ENCODE peak calls at places on chromosome 10, in ten cellular contexts. One of them, this sample, is unnamed.

GRCh38 chr10:97701438-97702064 is 12.0 kb upstream of the MARVELD1 start:
- DNase-seq in left ventricle myocardium inferior: no peak
- DNase-seq in breast epithelium: no peak
- DNase-seq in lower leg skin: no peak
- DNase-seq in AG04449: no peak
- DNase-seq in aorta: no peak
- DNase-seq in gastrocnemius medialis: no peak
- DNase-seq in prostate gland: peak
- DNase-seq in CD4-positive, alpha-beta memory T cell: peak
- DNase-seq in GM12865: peak
- DNase-seq in this sample: no peak

GRCh38 chr10:73859441-73860049 is 14.8 kb downstream of the CAMK2G start:
- DNase-seq in left ventricle myocardium inferior: no peak
- DNase-seq in breast epithelium: no peak
- DNase-seq in lower leg skin: no peak
- DNase-seq in AG04449: no peak
- DNase-seq in aorta: no peak
- DNase-seq in gastrocnemius medialis: no peak
- DNase-seq in prostate gland: no peak
- DNase-seq in CD4-positive, alpha-beta memory T cell: peak
- DNase-seq in GM12865: peak
- DNase-seq in this sample: no peak

GRCh38 chr10:42767906-42768305 is 14.7 kb upstream of the BMS1 start:
- DNase-seq in left ventricle myocardium inferior: no peak
- DNase-seq in breast epithelium: no peak
- DNase-seq in lower leg skin: peak
- DNase-seq in AG04449: no peak
- DNase-seq in aorta: no peak
- DNase-seq in gastrocnemius medialis: no peak
- DNase-seq in prostate gland: no peak
- DNase-seq in CD4-positive, alpha-beta memory T cell: no peak
- DNase-seq in GM12865: no peak
- DNase-seq in this sample: no peak

GRCh38 chr10:10804998-10805737 is 212.5 kb upstream of the CELF2 start:
- DNase-seq in left ventricle myocardium inferior: no peak
- DNase-seq in breast epithelium: no peak
- DNase-seq in lower leg skin: no peak
- DNase-seq in AG04449: no peak
- DNase-seq in aorta: no peak
- DNase-seq in gastrocnemius medialis: no peak
- DNase-seq in prostate gland: no peak
- DNase-seq in CD4-positive, alpha-beta memory T cell: no peak
- DNase-seq in GM12865: peak
- DNase-seq in this sample: no peak

GRCh38 chr10:112754001-112754411 is 196.0 kb upstream of the TCF7L2 start:
- DNase-seq in left ventricle myocardium inferior: no peak
- DNase-seq in breast epithelium: no peak
- DNase-seq in lower leg skin: no peak
- DNase-seq in AG04449: no peak
- DNase-seq in aorta: no peak
- DNase-seq in gastrocnemius medialis: no peak
- DNase-seq in prostate gland: no peak
- DNase-seq in CD4-positive, alpha-beta memory T cell: no peak
- DNase-seq in GM12865: no peak
- DNase-seq in this sample: no peak

GRCh38 chr10:46245381-46245900 is 41.4 kb upstream of the ANTXRL start:
- DNase-seq in left ventricle myocardium inferior: no peak
- DNase-seq in breast epithelium: peak
- DNase-seq in lower leg skin: peak
- DNase-seq in AG04449: no peak
- DNase-seq in aorta: no peak
- DNase-seq in gastrocnemius medialis: no peak
- DNase-seq in prostate gland: no peak
- DNase-seq in CD4-positive, alpha-beta memory T cell: no peak
- DNase-seq in GM12865: no peak
- DNase-seq in this sample: no peak

GRCh38 chr10:71150811-71151210 is 61.6 kb upstream of the UNC5B start:
- DNase-seq in left ventricle myocardium inferior: no peak
- DNase-seq in breast epithelium: no peak
- DNase-seq in lower leg skin: no peak
- DNase-seq in AG04449: no peak
- DNase-seq in aorta: no peak
- DNase-seq in gastrocnemius medialis: no peak
- DNase-seq in prostate gland: no peak
- DNase-seq in CD4-positive, alpha-beta memory T cell: no peak
- DNase-seq in GM12865: no peak
- DNase-seq in this sample: no peak

GRCh38 chr10:12538596-12538995 is 189.2 kb downstream of the CAMK1D start:
- DNase-seq in left ventricle myocardium inferior: no peak
- DNase-seq in breast epithelium: no peak
- DNase-seq in lower leg skin: peak
- DNase-seq in AG04449: no peak
- DNase-seq in aorta: no peak
- DNase-seq in gastrocnemius medialis: no peak
- DNase-seq in prostate gland: no peak
- DNase-seq in CD4-positive, alpha-beta memory T cell: no peak
- DNase-seq in GM12865: no peak
- DNase-seq in this sample: no peak

GRCh38 chr10:27699778-27700177 is 45.8 kb downstream of the MKX start:
- DNase-seq in left ventricle myocardium inferior: no peak
- DNase-seq in breast epithelium: no peak
- DNase-seq in lower leg skin: no peak
- DNase-seq in AG04449: no peak
- DNase-seq in aorta: no peak
- DNase-seq in gastrocnemius medialis: no peak
- DNase-seq in prostate gland: no peak
- DNase-seq in CD4-positive, alpha-beta memory T cell: no peak
- DNase-seq in GM12865: no peak
- DNase-seq in this sample: peak

GRCh38 chr10:132146941-132147915 is 39.5 kb upstream of the DPYSL4 start:
- DNase-seq in left ventricle myocardium inferior: peak
- DNase-seq in breast epithelium: no peak
- DNase-seq in lower leg skin: no peak
- DNase-seq in AG04449: no peak
- DNase-seq in aorta: peak
- DNase-seq in gastrocnemius medialis: no peak
- DNase-seq in prostate gland: no peak
- DNase-seq in CD4-positive, alpha-beta memory T cell: no peak
- DNase-seq in GM12865: no peak
- DNase-seq in this sample: no peak

DNA sequence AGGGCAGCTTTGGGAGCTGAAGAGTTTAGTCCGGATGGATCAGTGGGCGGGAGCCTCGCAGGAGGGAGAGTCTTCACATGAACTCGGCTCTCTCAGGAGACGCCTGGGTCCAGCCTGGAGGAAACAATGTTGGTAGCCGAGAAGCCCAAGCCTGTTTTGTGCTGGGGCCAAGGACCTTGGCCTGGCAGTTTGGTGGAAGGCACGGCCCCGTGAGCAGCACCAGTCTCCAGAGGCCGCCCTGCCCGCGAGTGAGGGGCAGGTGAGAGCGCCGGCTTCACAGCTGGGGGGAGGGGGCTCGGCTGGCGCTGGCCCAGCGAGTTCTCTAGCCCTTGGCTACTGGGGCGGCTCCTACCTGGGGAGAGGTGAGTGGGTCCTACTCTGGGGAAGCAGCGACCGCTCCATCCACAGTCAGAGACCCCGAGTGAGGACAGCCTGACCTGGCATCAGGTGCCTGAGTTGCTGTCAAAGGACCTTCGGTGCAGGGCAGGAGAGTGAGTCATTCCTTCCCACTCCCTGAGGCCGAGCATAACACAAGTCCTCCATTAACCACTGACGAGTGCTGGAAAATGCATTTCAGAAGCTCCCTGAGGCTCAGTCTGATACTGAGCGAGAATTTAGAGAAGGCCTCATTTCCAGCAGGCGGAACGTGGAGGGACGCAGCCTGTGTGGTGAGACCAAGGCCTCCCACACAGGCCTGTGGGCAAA is 89.3 kb upstream of the DIP2C start:
- DNase-seq in left ventricle myocardium inferior: no peak
- DNase-seq in breast epithelium: no peak
- DNase-seq in lower leg skin: peak
- DNase-seq in AG04449: no peak
- DNase-seq in aorta: no peak
- DNase-seq in gastrocnemius medialis: no peak
- DNase-seq in prostate gland: no peak
- DNase-seq in CD4-positive, alpha-beta memory T cell: no peak
- DNase-seq in GM12865: no peak
- DNase-seq in this sample: no peak
- H3K4me3 ChIP-seq in left ventricle myocardium inferior: no peak
- H3K4me3 ChIP-seq in breast epithelium: no peak
- H3K4me3 ChIP-seq in lower leg skin: no peak
- H3K4me3 ChIP-seq in AG04449: no peak
- H3K4me3 ChIP-seq in aorta: no peak
- H3K4me3 ChIP-seq in gastrocnemius medialis: no peak
- H3K4me3 ChIP-seq in prostate gland: no peak
- H3K4me3 ChIP-seq in CD4-positive, alpha-beta memory T cell: no peak
- H3K4me3 ChIP-seq in GM12865: no peak
- H3K4me3 ChIP-seq in this sample: no peak

GRCh38 chr10:109934958-109935793 is 11.9 kb upstream of the XPNPEP1 start:
- DNase-seq in left ventricle myocardium inferior: no peak
- DNase-seq in breast epithelium: no peak
- DNase-seq in lower leg skin: no peak
- DNase-seq in AG04449: peak
- DNase-seq in aorta: no peak
- DNase-seq in gastrocnemius medialis: no peak
- DNase-seq in prostate gland: peak
- DNase-seq in CD4-positive, alpha-beta memory T cell: peak
- DNase-seq in GM12865: no peak
- DNase-seq in this sample: no peak
- H3K4me3 ChIP-seq in left ventricle myocardium inferior: peak
- H3K4me3 ChIP-seq in breast epithelium: no peak
- H3K4me3 ChIP-seq in lower leg skin: no peak
- H3K4me3 ChIP-seq in AG04449: no peak
- H3K4me3 ChIP-seq in aorta: no peak
- H3K4me3 ChIP-seq in gastrocnemius medialis: no peak
- H3K4me3 ChIP-seq in prostate gland: no peak
- H3K4me3 ChIP-seq in CD4-positive, alpha-beta memory T cell: peak
- H3K4me3 ChIP-seq in GM12865: no peak
- H3K4me3 ChIP-seq in this sample: no peak

GRCh38 chr10:125344573-125345121 is 184.3 kb upstream of the CTBP2 start:
- DNase-seq in left ventricle myocardium inferior: no peak
- DNase-seq in breast epithelium: no peak
- DNase-seq in lower leg skin: no peak
- DNase-seq in AG04449: no peak
- DNase-seq in aorta: no peak
- DNase-seq in gastrocnemius medialis: no peak
- DNase-seq in prostate gland: no peak
- DNase-seq in CD4-positive, alpha-beta memory T cell: no peak
- DNase-seq in GM12865: no peak
- DNase-seq in this sample: no peak
- H3K4me3 ChIP-seq in left ventricle myocardium inferior: no peak
- H3K4me3 ChIP-seq in breast epithelium: peak
- H3K4me3 ChIP-seq in lower leg skin: no peak
- H3K4me3 ChIP-seq in AG04449: no peak
- H3K4me3 ChIP-seq in aorta: no peak
- H3K4me3 ChIP-seq in gastrocnemius medialis: no peak
- H3K4me3 ChIP-seq in prostate gland: no peak
- H3K4me3 ChIP-seq in CD4-positive, alpha-beta memory T cell: no peak
- H3K4me3 ChIP-seq in GM12865: no peak
- H3K4me3 ChIP-seq in this sample: no peak

GRCh38 chr10:77877461-77878344 is 48.9 kb downstream of the DLG5 start:
- DNase-seq in left ventricle myocardium inferior: peak
- DNase-seq in breast epithelium: peak
- DNase-seq in lower leg skin: no peak
- DNase-seq in AG04449: no peak
- DNase-seq in aorta: peak
- DNase-seq in gastrocnemius medialis: no peak
- DNase-seq in prostate gland: no peak
- DNase-seq in CD4-positive, alpha-beta memory T cell: peak
- DNase-seq in GM12865: peak
- DNase-seq in this sample: no peak
- H3K4me3 ChIP-seq in left ventricle myocardium inferior: no peak
- H3K4me3 ChIP-seq in breast epithelium: no peak
- H3K4me3 ChIP-seq in lower leg skin: no peak
- H3K4me3 ChIP-seq in AG04449: no peak
- H3K4me3 ChIP-seq in aorta: no peak
- H3K4me3 ChIP-seq in gastrocnemius medialis: no peak
- H3K4me3 ChIP-seq in prostate gland: no peak
- H3K4me3 ChIP-seq in CD4-positive, alpha-beta memory T cell: no peak
- H3K4me3 ChIP-seq in GM12865: no peak
- H3K4me3 ChIP-seq in this sample: no peak

DNA sequence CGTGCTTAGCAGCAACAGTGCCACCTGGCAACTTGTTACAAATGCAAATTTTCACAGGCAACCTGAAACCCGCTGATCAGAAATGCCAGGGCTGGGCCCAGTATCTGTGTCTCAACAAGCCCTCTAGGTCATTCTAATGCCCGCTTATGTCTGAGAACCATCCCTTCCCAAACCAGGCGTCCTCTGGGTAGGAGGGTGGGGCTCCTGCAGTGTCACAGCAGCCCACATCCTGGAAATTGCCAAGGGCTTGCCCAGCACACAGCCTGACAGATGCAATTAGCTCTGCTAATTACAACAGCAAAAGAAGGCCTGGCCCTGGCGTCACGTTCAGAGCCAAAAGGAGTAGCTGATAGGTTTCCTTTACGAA is 15.9 kb downstream of the ITPRIP start:
- DNase-seq in left ventricle myocardium inferior: no peak
- DNase-seq in breast epithelium: no peak
- DNase-seq in lower leg skin: peak
- DNase-seq in AG04449: no peak
- DNase-seq in aorta: peak
- DNase-seq in gastrocnemius medialis: no peak
- DNase-seq in prostate gland: peak
- DNase-seq in CD4-positive, alpha-beta memory T cell: no peak
- DNase-seq in GM12865: peak
- DNase-seq in this sample: no peak
- H3K4me3 ChIP-seq in left ventricle myocardium inferior: no peak
- H3K4me3 ChIP-seq in breast epithelium: no peak
- H3K4me3 ChIP-seq in lower leg skin: no peak
- H3K4me3 ChIP-seq in AG04449: no peak
- H3K4me3 ChIP-seq in aorta: no peak
- H3K4me3 ChIP-seq in gastrocnemius medialis: no peak
- H3K4me3 ChIP-seq in prostate gland: no peak
- H3K4me3 ChIP-seq in CD4-positive, alpha-beta memory T cell: peak
- H3K4me3 ChIP-seq in GM12865: no peak
- H3K4me3 ChIP-seq in this sample: no peak

DNA sequence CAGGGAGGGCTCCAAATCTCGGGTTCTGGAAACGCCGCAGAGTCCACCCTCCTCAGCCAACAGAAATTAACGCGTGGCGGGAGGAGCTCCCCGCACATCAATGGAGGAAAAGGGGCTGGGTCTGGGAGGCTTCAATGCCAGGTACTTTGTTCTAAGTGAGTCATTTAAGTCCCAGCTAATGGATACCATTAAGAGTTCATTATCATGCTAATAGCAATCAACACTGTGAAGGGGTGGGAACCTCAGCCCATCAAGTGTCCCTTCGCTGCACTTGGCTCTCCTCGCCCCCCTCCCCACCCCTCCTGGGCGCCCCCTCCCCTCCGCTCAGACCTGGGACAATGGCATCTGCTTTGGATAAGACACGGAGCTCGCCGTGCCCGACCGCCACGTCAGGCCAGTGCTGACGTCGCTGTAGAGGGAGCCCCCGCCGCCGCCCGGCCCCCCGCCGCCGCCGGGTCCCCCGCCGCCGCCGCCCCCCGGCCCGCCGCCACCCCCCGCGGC is 3.0 kb downstream of the FZD8 start:
- DNase-seq in left ventricle myocardium inferior: no peak
- DNase-seq in breast epithelium: no peak
- DNase-seq in lower leg skin: no peak
- DNase-seq in AG04449: no peak
- DNase-seq in aorta: no peak
- DNase-seq in gastrocnemius medialis: no peak
- DNase-seq in prostate gland: no peak
- DNase-seq in CD4-positive, alpha-beta memory T cell: no peak
- DNase-seq in GM12865: no peak
- DNase-seq in this sample: no peak
- H3K4me3 ChIP-seq in left ventricle myocardium inferior: peak
- H3K4me3 ChIP-seq in breast epithelium: peak
- H3K4me3 ChIP-seq in lower leg skin: no peak
- H3K4me3 ChIP-seq in AG04449: peak
- H3K4me3 ChIP-seq in aorta: peak
- H3K4me3 ChIP-seq in gastrocnemius medialis: no peak
- H3K4me3 ChIP-seq in prostate gland: no peak
- H3K4me3 ChIP-seq in CD4-positive, alpha-beta memory T cell: no peak
- H3K4me3 ChIP-seq in GM12865: no peak
- H3K4me3 ChIP-seq in this sample: no peak

This sample was measured in LNCaP clone FGC.